ENCODE peak calls at places on chromosome 12, in six cellular contexts. One of them, this sample, is unnamed.

GRCh38 chr12:42260518-42260917 is 22.5 kb upstream of the YAF2 start:
- DNase-seq in transverse colon: no peak
- DNase-seq in SK-N-SH: no peak
- DNase-seq in right lobe of liver: no peak
- DNase-seq in aorta: no peak
- DNase-seq in tibial artery: no peak
- DNase-seq in this sample: no peak

GRCh38 chr12:111766608-111767361 is at the start of gene ALDH2:
- DNase-seq in transverse colon: peak; percentile 84
- DNase-seq in SK-N-SH: peak; percentile 99
- DNase-seq in right lobe of liver: peak; percentile 88
- DNase-seq in aorta: peak; percentile 83
- DNase-seq in tibial artery: peak; percentile 81
- DNase-seq in this sample: peak; percentile 85

GRCh38 chr12:132327351-132328171 is 1.8 kb downstream of the GALNT9 start:
- DNase-seq in transverse colon: peak; percentile 61
- DNase-seq in SK-N-SH: no peak
- DNase-seq in right lobe of liver: no peak
- DNase-seq in aorta: peak; percentile 63
- DNase-seq in tibial artery: peak; percentile 41
- DNase-seq in this sample: no peak

GRCh38 chr12:128316981-128317526 is 50.1 kb downstream of the TMEM132C start:
- DNase-seq in transverse colon: no peak
- DNase-seq in SK-N-SH: no peak
- DNase-seq in right lobe of liver: no peak
- DNase-seq in aorta: no peak
- DNase-seq in tibial artery: no peak
- DNase-seq in this sample: no peak

GRCh38 chr12:89345830-89346740 is 6.2 kb downstream of the DUSP6 start:
- DNase-seq in transverse colon: peak; percentile 60
- DNase-seq in SK-N-SH: peak; percentile 51
- DNase-seq in right lobe of liver: peak; percentile 67
- DNase-seq in aorta: peak; percentile 73
- DNase-seq in tibial artery: peak; percentile 65
- DNase-seq in this sample: peak; percentile 45

GRCh38 chr12:122845865-122846621 is 10.8 kb downstream of the HIP1R start:
- DNase-seq in transverse colon: no peak
- DNase-seq in SK-N-SH: peak; percentile 64
- DNase-seq in right lobe of liver: no peak
- DNase-seq in aorta: no peak
- DNase-seq in tibial artery: no peak
- DNase-seq in this sample: no peak

GRCh38 chr12:131861261-131862083 is 33.0 kb upstream of the ULK1 start:
- DNase-seq in transverse colon: no peak
- DNase-seq in SK-N-SH: no peak
- DNase-seq in right lobe of liver: no peak
- DNase-seq in aorta: no peak
- DNase-seq in tibial artery: no peak
- DNase-seq in this sample: no peak

GRCh38 chr12:131035268-131035681 is 81.6 kb downstream of the ADGRD1 start:
- DNase-seq in transverse colon: no peak
- DNase-seq in SK-N-SH: no peak
- DNase-seq in right lobe of liver: no peak
- DNase-seq in aorta: no peak
- DNase-seq in tibial artery: no peak
- DNase-seq in this sample: no peak

GRCh38 chr12:116421785-116422538 is 137.2 kb upstream of the MAP1LC3B2 start:
- DNase-seq in transverse colon: no peak
- DNase-seq in SK-N-SH: no peak
- DNase-seq in right lobe of liver: no peak
- DNase-seq in aorta: no peak
- DNase-seq in tibial artery: no peak
- DNase-seq in this sample: no peak

GRCh38 chr12:127770123-127770522 is 496.8 kb upstream of the TMEM132C start:
- DNase-seq in transverse colon: no peak
- DNase-seq in SK-N-SH: peak; percentile 34
- DNase-seq in right lobe of liver: no peak
- DNase-seq in aorta: no peak
- DNase-seq in tibial artery: no peak
- DNase-seq in this sample: no peak

DNA sequence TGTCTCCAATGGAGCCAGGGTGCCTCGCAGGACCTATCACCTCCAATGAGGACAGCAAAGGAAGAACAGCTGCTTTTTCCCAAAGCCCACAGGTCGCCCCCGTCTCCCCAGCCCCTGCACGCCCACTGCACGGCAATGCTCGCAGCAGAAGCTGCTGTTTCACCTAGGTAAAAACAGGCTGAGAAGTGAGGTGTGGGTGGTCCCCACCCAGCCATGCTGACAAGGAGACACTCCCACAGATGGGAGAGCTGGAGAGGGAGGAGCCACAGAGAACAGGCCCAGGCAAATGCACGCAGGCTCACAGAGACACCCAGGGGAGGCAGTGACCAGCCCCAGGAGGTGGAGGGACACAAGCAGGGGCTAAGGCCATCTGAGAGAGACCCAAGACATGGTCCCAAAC is 10.4 kb downstream of the CFAP73 start:
- DNase-seq in transverse colon: no peak
- DNase-seq in SK-N-SH: no peak
- DNase-seq in right lobe of liver: no peak
- DNase-seq in aorta: no peak
- DNase-seq in tibial artery: no peak
- DNase-seq in this sample: no peak
- H3K4me1 ChIP-seq in transverse colon: no peaks in the 10 kb centered on the region
- H3K4me1 ChIP-seq in SK-N-SH: peaks cover 7% of the 10 kb centered on the region
- H3K4me1 ChIP-seq in right lobe of liver: no peaks in the 10 kb centered on the region
- H3K4me1 ChIP-seq in aorta: no peaks in the 10 kb centered on the region
- H3K4me1 ChIP-seq in tibial artery: no peaks in the 10 kb centered on the region
- H3K4me1 ChIP-seq in this sample: peaks cover 8% of the 10 kb centered on the region

GRCh38 chr12:6374028-6374780 is 1.2 kb downstream of the SCNN1A start:
- DNase-seq in transverse colon: peak; percentile 16
- DNase-seq in SK-N-SH: no peak
- DNase-seq in right lobe of liver: peak; percentile 47
- DNase-seq in aorta: peak; percentile 44
- DNase-seq in tibial artery: peak; percentile 18
- DNase-seq in this sample: no peak
- H3K27ac ChIP-seq in transverse colon: peak overlapping the region; percentile 87
- H3K27ac ChIP-seq in SK-N-SH: no peak overlapping the region
- H3K27ac ChIP-seq in right lobe of liver: no peak overlapping the region
- H3K27ac ChIP-seq in aorta: no peak overlapping the region
- H3K27ac ChIP-seq in tibial artery: no peak overlapping the region
- H3K27ac ChIP-seq in this sample: no peak overlapping the region

GRCh38 chr12:93580682-93581081 is 8.2 kb downstream of the SOCS2 start:
- DNase-seq in transverse colon: no peak
- DNase-seq in SK-N-SH: no peak
- DNase-seq in right lobe of liver: no peak
- DNase-seq in aorta: no peak
- DNase-seq in tibial artery: no peak
- DNase-seq in this sample: no peak

GRCh38 chr12:93577222-93577621 is 4.7 kb downstream of the SOCS2 start:
- DNase-seq in transverse colon: no peak
- DNase-seq in SK-N-SH: no peak
- DNase-seq in right lobe of liver: no peak
- DNase-seq in aorta: no peak
- DNase-seq in tibial artery: no peak
- DNase-seq in this sample: no peak

GRCh38 chr12:93581370-93581769 is 8.9 kb downstream of the SOCS2 start:
- DNase-seq in transverse colon: no peak
- DNase-seq in SK-N-SH: no peak
- DNase-seq in right lobe of liver: no peak
- DNase-seq in aorta: no peak
- DNase-seq in tibial artery: no peak
- DNase-seq in this sample: no peak

GRCh38 chr12:93582351-93582750 is 9.9 kb downstream of the SOCS2 start:
- DNase-seq in transverse colon: no peak
- DNase-seq in SK-N-SH: no peak
- DNase-seq in right lobe of liver: no peak
- DNase-seq in aorta: no peak
- DNase-seq in tibial artery: no peak
- DNase-seq in this sample: no peak

GRCh38 chr12:93578221-93578620 is 5.7 kb downstream of the SOCS2 start:
- DNase-seq in transverse colon: no peak
- DNase-seq in SK-N-SH: no peak
- DNase-seq in right lobe of liver: no peak
- DNase-seq in aorta: no peak
- DNase-seq in tibial artery: no peak
- DNase-seq in this sample: no peak
- H3K4me1 ChIP-seq in transverse colon: peaks cover 10% of the 10 kb centered on the region
- H3K4me1 ChIP-seq in SK-N-SH: no peaks in the 10 kb centered on the region
- H3K4me1 ChIP-seq in right lobe of liver: no peaks in the 10 kb centered on the region
- H3K4me1 ChIP-seq in aorta: no peaks in the 10 kb centered on the region
- H3K4me1 ChIP-seq in tibial artery: peaks cover 6% of the 10 kb centered on the region
- H3K4me1 ChIP-seq in this sample: peaks cover 71% of the 10 kb centered on the region

GRCh38 chr12:27537855-27538675 is 14.1 kb downstream of the PPFIBP1 start:
- DNase-seq in transverse colon: no peak
- DNase-seq in SK-N-SH: no peak
- DNase-seq in right lobe of liver: no peak
- DNase-seq in aorta: no peak
- DNase-seq in tibial artery: no peak
- DNase-seq in this sample: no peak
- H3K27ac ChIP-seq in transverse colon: no peak overlapping the region
- H3K27ac ChIP-seq in SK-N-SH: no peak overlapping the region
- H3K27ac ChIP-seq in right lobe of liver: no peak overlapping the region
- H3K27ac ChIP-seq in aorta: peak overlapping the region; percentile 93
- H3K27ac ChIP-seq in tibial artery: peak overlapping the region; percentile 21
- H3K27ac ChIP-seq in this sample: peak overlapping the region; percentile 77

GRCh38 chr12:57149309-57149900 is 2.0 kb upstream of the LRP1-AS start:
- DNase-seq in transverse colon: peak; percentile 77
- DNase-seq in SK-N-SH: no peak
- DNase-seq in right lobe of liver: peak; percentile 61
- DNase-seq in aorta: peak; percentile 88
- DNase-seq in tibial artery: peak; percentile 90
- DNase-seq in this sample: peak; percentile 82
- H3K4me1 ChIP-seq in transverse colon: peaks cover 74% of the 10 kb centered on the region
- H3K4me1 ChIP-seq in SK-N-SH: peaks cover 35% of the 10 kb centered on the region
- H3K4me1 ChIP-seq in right lobe of liver: peaks cover 95% of the 10 kb centered on the region
- H3K4me1 ChIP-seq in aorta: no peaks in the 10 kb centered on the region
- H3K4me1 ChIP-seq in tibial artery: peaks cover 89% of the 10 kb centered on the region
- H3K4me1 ChIP-seq in this sample: peaks cover 97% of the 10 kb centered on the region

DNA sequence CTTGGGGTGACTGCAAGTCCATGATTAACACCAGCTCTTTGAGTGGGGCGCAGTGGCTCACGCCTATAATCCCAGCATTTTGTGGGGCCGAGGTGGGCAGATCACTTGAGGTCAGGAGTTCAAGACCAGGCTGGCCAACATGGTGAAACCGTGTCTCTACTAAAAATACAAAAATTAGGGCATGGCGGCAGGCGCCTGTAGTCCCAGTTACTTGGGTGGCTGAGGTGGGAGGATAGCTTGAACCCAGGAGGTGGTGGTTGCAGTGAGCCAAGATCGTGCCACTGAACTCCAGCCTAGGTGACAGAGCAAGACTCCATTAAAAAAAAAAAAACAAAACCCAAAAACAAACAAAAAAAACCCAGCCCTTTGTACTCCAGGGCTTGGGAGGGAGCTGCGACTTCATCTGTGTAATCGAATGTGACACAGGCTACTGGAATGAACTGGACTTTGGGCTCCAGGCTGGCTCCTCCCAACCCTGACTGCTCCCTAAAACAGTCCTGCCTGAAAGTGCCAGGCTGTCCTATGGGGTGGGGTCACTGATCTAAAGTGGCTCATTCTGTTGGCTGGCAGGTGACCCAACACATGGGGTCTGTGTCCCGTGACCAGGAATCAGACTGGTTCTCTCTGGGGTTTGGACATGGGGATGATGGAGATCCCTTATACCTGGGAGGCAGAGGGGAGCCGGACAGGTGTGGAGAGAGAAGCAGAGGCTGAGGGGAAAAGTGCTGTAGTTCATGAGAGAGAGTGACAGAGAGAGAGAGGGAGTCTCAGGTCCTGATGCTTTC is 9.3 kb upstream of the C12orf43 start:
- DNase-seq in transverse colon: peak; percentile 85
- DNase-seq in SK-N-SH: no peak
- DNase-seq in right lobe of liver: peak; percentile 90
- DNase-seq in aorta: no peak
- DNase-seq in tibial artery: no peak
- DNase-seq in this sample: no peak
- H3K27ac ChIP-seq in transverse colon: peak overlapping the region; percentile 79
- H3K27ac ChIP-seq in SK-N-SH: no peak overlapping the region
- H3K27ac ChIP-seq in right lobe of liver: peak overlapping the region; percentile 93
- H3K27ac ChIP-seq in aorta: no peak overlapping the region
- H3K27ac ChIP-seq in tibial artery: no peak overlapping the region
- H3K27ac ChIP-seq in this sample: no peak overlapping the region

GRCh38 chr12:75979181-75979580 is 52.4 kb downstream of the PHLDA1 start:
- DNase-seq in transverse colon: no peak
- DNase-seq in SK-N-SH: no peak
- DNase-seq in right lobe of liver: no peak
- DNase-seq in aorta: no peak
- DNase-seq in tibial artery: no peak
- DNase-seq in this sample: no peak
- H3K4me1 ChIP-seq in transverse colon: peaks cover 17% of the 10 kb centered on the region
- H3K4me1 ChIP-seq in SK-N-SH: peaks cover 30% of the 10 kb centered on the region
- H3K4me1 ChIP-seq in right lobe of liver: peaks cover 32% of the 10 kb centered on the region
- H3K4me1 ChIP-seq in aorta: peaks cover 10% of the 10 kb centered on the region
- H3K4me1 ChIP-seq in tibial artery: peaks cover 23% of the 10 kb centered on the region
- H3K4me1 ChIP-seq in this sample: peaks cover 50% of the 10 kb centered on the region

GRCh38 chr12:75814856-75815754 is 216.5 kb downstream of the PHLDA1 start:
- DNase-seq in transverse colon: no peak
- DNase-seq in SK-N-SH: peak; percentile 40
- DNase-seq in right lobe of liver: no peak
- DNase-seq in aorta: no peak
- DNase-seq in tibial artery: no peak
- DNase-seq in this sample: no peak
- H3K27ac ChIP-seq in transverse colon: peak overlapping the region; percentile 49
- H3K27ac ChIP-seq in SK-N-SH: peak overlapping the region; percentile 81
- H3K27ac ChIP-seq in right lobe of liver: no peak overlapping the region
- H3K27ac ChIP-seq in aorta: peak overlapping the region; percentile 92
- H3K27ac ChIP-seq in tibial artery: peak overlapping the region; percentile 27
- H3K27ac ChIP-seq in this sample: peak overlapping the region; percentile 34